ENCODE peak calls at places on chromosome 22, in ten cellular contexts. P is AG09309, E is MCF 10A, A is IMR-90, R is RWPE1, D is foreskin fibroblast, F is mesothelial cell of epicardium, L is brain microvascular endothelial cell, G is kidney epithelial cell, Q is fibroblast of villous mesenchyme. B is an unnamed sample.
A peak's percentile ranks its signal among the peaks of the same experiment; 100 is the strongest.

GRCh38 chr22:23226497-23226850 is 46.2 kb downstream of the BCR start:
- DNase-seq in P (no peak), E (no peak), A (no peak), R (no peak), D (no peak), F (no peak), L (no peak), G (no peak), Q (peak; percentile 48), B (no peak)

GRCh38 chr22:36998620-36999351 is 20.5 kb downstream of the TST start:
- DNase-seq in P (no peak), E (peak; percentile 78), A (peak; percentile 15), R (peak; percentile 30), D (peak; percentile 30), F (no peak), L (no peak), G (no peak), Q (peak; percentile 19), B (no peak)

GRCh38 chr22:21003782-21004181 is 1.9 kb upstream of the THAP7 start:
- DNase-seq in P (no peak), E (no peak), A (no peak), R (no peak), D (no peak), F (no peak), L (no peak), G (no peak), Q (no peak), B (no peak)

GRCh38 chr22:20781272-20781990 is 7.5 kb downstream of the SERPIND1 start:
- DNase-seq in P (no peak), E (no peak), A (peak; percentile 21), R (no peak), D (no peak), F (no peak), L (peak; percentile 51), G (no peak), Q (peak; percentile 39), B (no peak)

GRCh38 chr22:38850941-38851849 is 7.4 kb upstream of the NPTXR start:
- DNase-seq in P (no peak), E (peak; percentile 70), A (peak; percentile 72), R (peak; percentile 48), D (peak; percentile 73), F (no peak), L (peak; percentile 44), G (no peak), Q (peak; percentile 33), B (no peak)

GRCh38 chr22:45499746-45500145 is 2.9 kb upstream of the FBLN1 start:
- DNase-seq in P (no peak), E (peak; percentile 48), A (no peak), R (no peak), D (no peak), F (no peak), L (no peak), G (no peak), Q (no peak), B (no peak)

GRCh38 chr22:20034143-20034542 is 13.2 kb downstream of the TANGO2 start:
- DNase-seq in P (no peak), E (no peak), A (no peak), R (no peak), D (no peak), F (no peak), L (no peak), G (no peak), Q (no peak), B (no peak)

GRCh38 chr22:19986011-19986409 is 30.6 kb downstream of the ARVCF start:
- DNase-seq in P (no peak), E (no peak), A (no peak), R (no peak), D (no peak), F (no peak), L (no peak), G (no peak), Q (no peak), B (no peak)

GRCh38 chr22:27992294-27993165 is 73.5 kb upstream of the PITPNB start:
- DNase-seq in P (no peak), E (no peak), A (no peak), R (no peak), D (no peak), F (no peak), L (no peak), G (no peak), Q (no peak), B (no peak)

GRCh38 chr22:19904174-19904856 is 37.3 kb upstream of the COMT start:
- DNase-seq in P (no peak), E (no peak), A (no peak), R (no peak), D (no peak), F (no peak), L (no peak), G (no peak), Q (no peak), B (no peak)

GRCh38 chr22:46443850-46444389 is 93.5 kb downstream of the CELSR1 start:
- DNase-seq in P (no peak), E (no peak), A (no peak), R (no peak), D (no peak), F (no peak), L (no peak), G (no peak), Q (no peak), B (no peak)

GRCh38 chr22:46649176-46650077 is 29.2 kb downstream of the GRAMD4 start:
- DNase-seq in P (no peak), E (no peak), A (peak; percentile 71), R (no peak), D (peak; percentile 15), F (no peak), L (peak; percentile 15), G (no peak), Q (peak; percentile 93), B (no peak)

GRCh38 chr22:50250555-50251471 is at the start of gene HDAC10:
- DNase-seq in P (no peak), E (peak; percentile 68), A (peak; percentile 74), R (no peak), D (peak; percentile 79), F (peak; percentile 85), L (peak; percentile 67), G (no peak), Q (peak; percentile 82), B (peak; percentile 76)

DNA sequence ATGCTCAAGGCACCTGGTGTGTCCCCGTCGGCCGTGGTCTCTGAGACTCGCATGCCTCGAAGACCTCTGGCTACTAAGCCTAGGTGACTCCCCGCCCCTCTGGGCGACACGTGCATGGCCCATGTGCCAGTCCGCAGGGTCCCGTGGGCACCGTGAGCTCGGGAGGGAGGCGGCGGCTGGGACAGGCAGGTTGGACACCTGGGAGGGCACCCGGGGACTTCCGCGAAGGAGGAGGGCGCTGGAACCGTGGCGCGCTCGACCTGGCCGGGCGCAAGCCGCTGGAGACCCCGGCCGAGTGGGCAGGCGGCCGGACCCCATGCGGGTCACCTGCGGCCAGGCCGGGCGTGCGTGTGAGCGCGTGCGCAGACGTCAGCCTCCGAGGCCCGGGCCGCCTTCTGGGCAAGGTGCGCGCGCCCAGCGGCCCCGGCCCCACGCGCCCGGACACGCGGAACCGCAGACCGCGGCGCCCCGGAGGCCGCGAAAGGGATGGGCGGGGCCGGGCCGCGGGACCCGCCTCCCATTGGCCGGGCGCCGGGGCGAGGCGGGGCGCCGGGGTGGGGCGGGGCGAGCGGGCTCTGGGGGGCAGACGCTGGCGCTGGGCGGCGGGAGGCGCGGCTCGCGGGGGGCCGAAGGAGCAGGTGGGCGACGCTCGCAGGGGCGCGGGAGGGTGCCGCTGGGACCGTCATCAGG is 576 bp upstream of the RASD2 start:
- DNase-seq in P (no peak), E (peak; percentile 26), A (peak; percentile 22), R (peak; percentile 44), D (no peak), F (peak; percentile 69), L (no peak), G (no peak), Q (peak; percentile 35), B (peak; percentile 59)
- TF ChIP-seq CTCF in P (no peak), E (no peak), A (no peak), R (no peak), D (no peak), F (no peak), L (no peak), G (no peak), Q (no peak), B (no peak)

GRCh38 chr22:41620646-41621098 is at the start of gene DESI1:
- DNase-seq in P (no peak), E (peak; percentile 38), A (no peak), R (no peak), D (no peak), F (no peak), L (no peak), G (no peak), Q (no peak), B (no peak)
- TF ChIP-seq CTCF in P (no peak), E (no peak), A (peak; percentile 6), R (no peak), D (no peak), F (no peak), L (no peak), G (no peak), Q (no peak), B (no peak)

GRCh38 chr22:42717197-42717967 is 3.3 kb downstream of the A4GALT start:
- DNase-seq in P (no peak), E (peak; percentile 42), A (no peak), R (no peak), D (no peak), F (no peak), L (no peak), G (no peak), Q (peak; percentile 36), B (no peak)

GRCh38 chr22:42720263-42721044 is at the start of gene A4GALT:
- DNase-seq in P (no peak), E (no peak), A (no peak), R (peak; percentile 13), D (no peak), F (no peak), L (no peak), G (no peak), Q (no peak), B (no peak)

GRCh38 chr22:42721045-42721434 is 370 bp upstream of the A4GALT start:
- DNase-seq in P (no peak), E (no peak), A (no peak), R (no peak), D (no peak), F (no peak), L (no peak), G (no peak), Q (no peak), B (no peak)

GRCh38 chr22:42719656-42720262 is 911 bp downstream of the A4GALT start:
- DNase-seq in P (no peak), E (peak; percentile 42), A (no peak), R (peak; percentile 20), D (no peak), F (no peak), L (no peak), G (no peak), Q (no peak), B (no peak)

DNA sequence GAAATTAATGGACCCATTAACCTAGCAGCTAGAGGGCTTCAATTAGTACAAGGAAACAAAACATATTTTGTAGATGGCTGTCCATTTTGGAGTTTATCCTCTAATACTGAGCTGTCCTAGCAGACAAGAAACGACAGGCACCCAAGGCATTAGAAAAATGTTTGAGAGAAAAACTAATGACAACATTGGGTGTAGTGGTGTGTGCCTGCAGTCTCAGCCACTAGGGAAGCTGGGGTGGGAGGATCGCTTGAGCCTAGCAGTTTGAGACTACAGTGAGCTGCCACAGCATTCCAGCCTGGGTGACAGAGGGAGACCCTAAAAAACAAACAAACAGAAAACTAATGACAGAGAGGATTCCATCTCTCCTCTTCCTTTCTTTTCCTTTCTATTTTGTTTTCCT is 1.5 kb downstream of the A4GALT start:
- DNase-seq in P (no peak), E (no peak), A (no peak), R (no peak), D (no peak), F (no peak), L (no peak), G (no peak), Q (no peak), B (no peak)
- TF ChIP-seq CTCF in P (no peak), E (no peak), A (no peak), R (no peak), D (no peak), F (no peak), L (peak; percentile 12), G (no peak), Q (no peak), B (peak; percentile 8)

GRCh38 chr22:34414467-34415440 is 494.5 kb upstream of the LARGE1 start:
- DNase-seq in P (no peak), E (no peak), A (no peak), R (peak; percentile 1), D (no peak), F (peak; percentile 84), L (no peak), G (peak; percentile 31), Q (peak; percentile 1), B (peak; percentile 73)
- TF ChIP-seq CTCF in P (no peak), E (no peak), A (no peak), R (peak; percentile 24), D (peak; percentile 47), F (peak; percentile 79), L (peak; percentile 49), G (peak; percentile 85), Q (no peak), B (peak; percentile 96)

B was measured in progenitor cell of endocrine pancreas.